ENCODE peak calls at places on chromosome X, in four cellular contexts. H is mesothelial cell of epicardium; J is stimulated activated CD4-positive, alpha-beta T cell treated with anti-CD3 and anti-CD28 coated beads, Interleukin-15, amount 100 ng/mL, for 24 hours; V is NAMALWA. B is an unnamed sample.

GRCh38 chrX:108384783-108385182 is 53.4 kb downstream of the COL4A6 start:
- DNase-seq in H (no peak), J (no peak), V (no peak), B (no peak)

GRCh38 chrX:100895365-100896075 is 21.4 kb upstream of the NOX1 start:
- DNase-seq in H (no peak), J (peak; percentile 11), V (peak; percentile 39), B (peak; percentile 33)

GRCh38 chrX:13076176-13076956 is 31.9 kb upstream of the FAM9C start:
- DNase-seq in H (no peak), J (no peak), V (peak; percentile 17), B (no peak)

GRCh38 chrX:133786382-133786781 is 199.0 kb downstream of the GPC3 start:
- DNase-seq in H (no peak), J (no peak), V (no peak), B (no peak)

GRCh38 chrX:40928076-40928475 is 157.2 kb upstream of the USP9X start:
- DNase-seq in H (no peak), J (no peak), V (no peak), B (no peak)

GRCh38 chrX:97527725-97528124 is 644.0 kb downstream of the RPA4 start:
- DNase-seq in H (no peak), J (no peak), V (peak; percentile 10), B (peak; percentile 1)

GRCh38 chrX:134423606-134424005 is 36.4 kb upstream of the HPRT1 start:
- DNase-seq in H (no peak), J (no peak), V (peak; percentile 30), B (peak; percentile 23)

GRCh38 chrX:128928636-128929035 is 594.7 kb downstream of the SMARCA1 start:
- DNase-seq in H (no peak), J (no peak), V (no peak), B (no peak)

GRCh38 chrX:153477039-153477438 is 6.7 kb upstream of the HAUS7 start:
- DNase-seq in H (no peak), J (no peak), V (no peak), B (no peak)

B was measured in NB4.